ENCODE peak calls at places on chromosome 4, in four cellular contexts. X is fibroblast of lung, E is left ventricle myocardium inferior, T is RWPE2. W is an unnamed sample.

GRCh38 chr4:9996319-9997110 is 24.8 kb downstream of the SLC2A9 start:
- DNase-seq in X (peak), E (no peak), T (no peak), W (no peak)

GRCh38 chr4:134773497-134774000 is 572.0 kb upstream of the PABPC4L start:
- DNase-seq in X (no peak), E (no peak), T (no peak), W (no peak)

GRCh38 chr4:154045086-154045485 is 256.2 kb upstream of the SFRP2 start:
- DNase-seq in X (no peak), E (no peak), T (no peak), W (peak)

GRCh38 chr4:48127882-48128394 is 6.1 kb downstream of the TXK start:
- DNase-seq in X (peak), E (peak), T (peak), W (peak)

GRCh38 chr4:53917719-53918118 is 146.7 kb downstream of the CHIC2 start:
- DNase-seq in X (no peak), E (no peak), T (no peak), W (no peak)

GRCh38 chr4:92303621-92304027 is at the start of gene GRID2:
- DNase-seq in X (peak), E (no peak), T (peak), W (peak)

GRCh38 chr4:141569141-141569540 is 67.2 kb upstream of the IL15 start:
- DNase-seq in X (peak), E (no peak), T (no peak), W (no peak)

GRCh38 chr4:48945981-48946380 is 39.4 kb upstream of the OCIAD2 start:
- DNase-seq in X (no peak), E (no peak), T (no peak), W (no peak)

GRCh38 chr4:173046818-173047217 is 121.8 kb upstream of the GALNT7 start:
- DNase-seq in X (no peak), E (no peak), T (no peak), W (peak)

GRCh38 chr4:120939693-120940092 is 17.2 kb upstream of the PRDM5 start:
- DNase-seq in X (no peak), E (no peak), T (no peak), W (peak)

GRCh38 chr4:179417357-179417756 is 1975.1 kb upstream of the AGA start:
- DNase-seq in X (no peak), E (no peak), T (no peak), W (no peak)

GRCh38 chr4:109631709-109632108 is 71.5 kb downstream of the CASP6 start:
- DNase-seq in X (peak), E (no peak), T (no peak), W (no peak)

GRCh38 chr4:11426716-11427115 is 2.0 kb downstream of the HS3ST1 start:
- DNase-seq in X (peak), E (no peak), T (no peak), W (no peak)

GRCh38 chr4:184288451-184289178 is 70.9 kb upstream of the ENPP6 start:
- DNase-seq in X (no peak), E (no peak), T (no peak), W (no peak)

GRCh38 chr4:91596683-91597082 is 707.1 kb upstream of the GRID2 start:
- DNase-seq in X (no peak), E (no peak), T (no peak), W (no peak)

GRCh38 chr4:121208571-121208970 is 44.5 kb upstream of the TNIP3 start:
- DNase-seq in X (no peak), E (no peak), T (no peak), W (no peak)

GRCh38 chr4:112946127-112946526 is 103.3 kb upstream of the ANK2 start:
- DNase-seq in X (no peak), E (no peak), T (no peak), W (no peak)

GRCh38 chr4:82833696-82834313 is 35.2 kb upstream of the SCD5 start:
- DNase-seq in X (peak), E (no peak), T (no peak), W (peak)

GRCh38 chr4:183383606-183384005 is 60.8 kb upstream of the CDKN2AIP start:
- DNase-seq in X (no peak), E (no peak), T (no peak), W (no peak)

GRCh38 chr4:54100607-54101189 is 735 bp downstream of the GSX2 start:
- DNase-seq in X (no peak), E (no peak), T (no peak), W (no peak)

GRCh38 chr4:663438-664428 is 10.3 kb downstream of the ATP5ME start:
- DNase-seq in X (no peak), E (peak), T (no peak), W (peak)

GRCh38 chr4:121155893-121156292 is 8.2 kb downstream of the TNIP3 start:
- DNase-seq in X (peak), E (no peak), T (no peak), W (peak)

GRCh38 chr4:7823416-7823824 is 116.2 kb downstream of the AFAP1 start:
- DNase-seq in X (peak), E (peak), T (no peak), W (no peak)

GRCh38 chr4:82965763-82966162 is 44.9 kb downstream of the LIN54 start:
- DNase-seq in X (no peak), E (no peak), T (no peak), W (no peak)

GRCh38 chr4:52577285-52577968 is 81.7 kb downstream of the USP46 start:
- DNase-seq in X (peak), E (no peak), T (no peak), W (peak)

GRCh38 chr4:71206763-71207162 is 132.1 kb upstream of the SLC4A4 start:
- DNase-seq in X (peak), E (no peak), T (no peak), W (no peak)

GRCh38 chr4:175440776-175441175 is 371.3 kb downstream of the GPM6A start:
- DNase-seq in X (no peak), E (no peak), T (no peak), W (no peak)

GRCh38 chr4:71304289-71304850 is 34.5 kb upstream of the SLC4A4 start:
- DNase-seq in X (no peak), E (no peak), T (no peak), W (no peak)

GRCh38 chr4:105548483-105548882 is 3.9 kb upstream of the ARHGEF38 start:
- DNase-seq in X (no peak), E (no peak), T (no peak), W (no peak)

GRCh38 chr4:83075696-83076095 is 38.8 kb downstream of the PLAC8 start:
- DNase-seq in X (peak), E (no peak), T (no peak), W (peak)

GRCh38 chr4:139633195-139633594 is 32.4 kb upstream of the MGST2 start:
- DNase-seq in X (no peak), E (no peak), T (no peak), W (no peak)
- H3K4me3 ChIP-seq in X (no peak), E (peak), T (no peak), W (no peak)

GRCh38 chr4:165013691-165014090 is 18.1 kb upstream of the TRIM60 start:
- DNase-seq in X (no peak), E (no peak), T (no peak), W (no peak)

GRCh38 chr4:165010991-165011390 is 20.8 kb upstream of the TRIM60 start:
- DNase-seq in X (no peak), E (no peak), T (no peak), W (no peak)

GRCh38 chr4:165011403-165011802 is 20.4 kb upstream of the TRIM60 start:
- DNase-seq in X (no peak), E (no peak), T (no peak), W (no peak)

GRCh38 chr4:165016971-165017370 is 14.8 kb upstream of the TRIM60 start:
- DNase-seq in X (no peak), E (no peak), T (no peak), W (no peak)
- TF ChIP-seq CTCF in X (no peak), E (no peak), T (no peak), W (peak)

GRCh38 chr4:156523991-156524390 is 447.6 kb downstream of the PDGFC start:
- DNase-seq in X (no peak), E (no peak), T (no peak), W (no peak)
- H3K4me3 ChIP-seq in X (no peak), E (no peak), T (no peak), W (no peak)

DNA sequence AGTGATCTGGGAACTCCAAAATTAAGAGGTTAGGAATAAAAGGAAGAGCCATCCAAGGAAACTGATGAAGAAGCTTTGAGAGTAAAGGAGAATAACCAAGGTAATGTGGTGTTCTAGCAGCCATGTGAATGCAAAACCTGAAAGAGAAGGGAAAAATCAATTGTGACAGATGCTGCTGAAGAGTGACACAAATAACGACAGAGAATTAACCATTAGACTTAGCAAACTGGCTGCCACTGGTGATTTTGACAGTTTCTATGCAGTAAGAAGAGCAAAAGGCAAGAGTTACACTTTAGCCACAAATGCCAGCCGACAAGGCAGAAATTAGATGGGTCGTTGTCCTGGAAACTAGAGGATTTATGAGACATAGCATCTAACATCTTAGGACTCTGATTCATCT is 13.1 kb upstream of the TMEM144 start:
- DNase-seq in X (no peak), E (no peak), T (no peak), W (no peak)
- TF ChIP-seq CTCF in X (no peak), E (no peak), T (no peak), W (no peak)

DNA sequence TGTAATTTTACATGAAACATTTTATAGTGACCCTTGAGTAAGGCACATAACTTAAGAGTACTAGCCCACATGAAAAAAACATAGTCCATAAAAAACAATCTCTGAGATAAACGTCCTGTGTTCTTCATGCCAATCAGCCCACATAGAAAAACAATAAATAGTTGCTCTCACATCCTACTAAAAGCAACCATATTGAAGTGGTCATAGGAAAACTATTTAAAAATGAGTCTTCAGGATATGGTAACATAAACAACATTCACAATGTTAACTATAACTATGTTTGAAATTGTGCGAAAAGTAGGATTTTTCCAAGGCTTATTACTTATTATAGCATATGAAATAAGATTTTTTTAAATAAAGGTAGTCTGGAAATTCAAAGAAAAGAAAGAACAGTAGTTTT is 77.1 kb upstream of the EPHA5 start:
- DNase-seq in X (peak), E (no peak), T (no peak), W (no peak)
- H3K4me3 ChIP-seq in X (no peak), E (no peak), T (no peak), W (no peak)

GRCh38 chr4:156168288-156168687 is 214.6 kb upstream of the CTSO start:
- DNase-seq in X (no peak), E (no peak), T (no peak), W (no peak)
- TF ChIP-seq CTCF in X (no peak), E (no peak), T (no peak), W (no peak)

GRCh38 chr4:126915999-126916625 is 716.6 kb upstream of the INTU start:
- DNase-seq in X (peak), E (no peak), T (no peak), W (peak)
- H3K4me3 ChIP-seq in X (peak), E (no peak), T (no peak), W (peak)